ENCODE peak calls at places on chromosomes 11 and 22, in six cellular contexts. D is prostate gland, G is HL-60, Z is HCT116, U is activated B cell treated with CpG ODN at 0.5 μM for 24 hours, X is epithelial cell of esophagus. Q is an unnamed sample.

GRCh38 chr11:7143908-7144307 is 55.1 kb downstream of the RBMXL2 start:
- DNase-seq in D (no peak), G (no peak), Z (peak), U (no peak), X (peak), Q (no peak)

GRCh38 chr11:118870396-118871343 is 13.0 kb upstream of the CXCR5 start:
- DNase-seq in D (peak), G (no peak), Z (no peak), U (peak), X (no peak), Q (no peak)

GRCh38 chr22:20514658-20515406 is 7.4 kb downstream of the MED15 start:
- DNase-seq in D (no peak), G (no peak), Z (no peak), U (no peak), X (peak), Q (no peak)

GRCh38 chr11:58567889-58568512 is 7.7 kb downstream of the LPXN start:
- DNase-seq in D (peak), G (peak), Z (peak), U (peak), X (peak), Q (peak)

GRCh38 chr11:14612624-14613023 is 31.0 kb upstream of the PDE3B start:
- DNase-seq in D (no peak), G (peak), Z (no peak), U (no peak), X (no peak), Q (no peak)

GRCh38 chr11:45651841-45652745 is 13.3 kb downstream of the CHST1 start:
- DNase-seq in D (no peak), G (no peak), Z (no peak), U (no peak), X (no peak), Q (no peak)

GRCh38 chr11:17636721-17637120 is 82.7 kb upstream of the MYOD1 start:
- DNase-seq in D (no peak), G (no peak), Z (no peak), U (no peak), X (no peak), Q (no peak)

GRCh38 chr11:111524056-111524455 is 9.5 kb downstream of the HOATZ start:
- DNase-seq in D (no peak), G (no peak), Z (no peak), U (no peak), X (peak), Q (no peak)

GRCh38 chr22:11628651-11629511 is 3899.1 kb upstream of the OR11H1 start:
- DNase-seq in D (no peak), G (no peak), Z (no peak), U (no peak), X (no peak), Q (no peak)

GRCh38 chr22:35305525-35306070 is 5.9 kb downstream of the TOM1 start:
- DNase-seq in D (no peak), G (no peak), Z (no peak), U (no peak), X (no peak), Q (no peak)

GRCh38 chr11:47229161-47229560 is 14.4 kb downstream of the DDB2 start:
- DNase-seq in D (no peak), G (no peak), Z (no peak), U (no peak), X (no peak), Q (no peak)

GRCh38 chr11:86487670-86488069 is 113.0 kb downstream of the CCDC81 start:
- DNase-seq in D (no peak), G (no peak), Z (no peak), U (no peak), X (no peak), Q (no peak)
- TF ChIP-seq CTCF in D (no peak), G (no peak), Z (no peak), U (no peak), X (no peak), Q (no peak)

DNA sequence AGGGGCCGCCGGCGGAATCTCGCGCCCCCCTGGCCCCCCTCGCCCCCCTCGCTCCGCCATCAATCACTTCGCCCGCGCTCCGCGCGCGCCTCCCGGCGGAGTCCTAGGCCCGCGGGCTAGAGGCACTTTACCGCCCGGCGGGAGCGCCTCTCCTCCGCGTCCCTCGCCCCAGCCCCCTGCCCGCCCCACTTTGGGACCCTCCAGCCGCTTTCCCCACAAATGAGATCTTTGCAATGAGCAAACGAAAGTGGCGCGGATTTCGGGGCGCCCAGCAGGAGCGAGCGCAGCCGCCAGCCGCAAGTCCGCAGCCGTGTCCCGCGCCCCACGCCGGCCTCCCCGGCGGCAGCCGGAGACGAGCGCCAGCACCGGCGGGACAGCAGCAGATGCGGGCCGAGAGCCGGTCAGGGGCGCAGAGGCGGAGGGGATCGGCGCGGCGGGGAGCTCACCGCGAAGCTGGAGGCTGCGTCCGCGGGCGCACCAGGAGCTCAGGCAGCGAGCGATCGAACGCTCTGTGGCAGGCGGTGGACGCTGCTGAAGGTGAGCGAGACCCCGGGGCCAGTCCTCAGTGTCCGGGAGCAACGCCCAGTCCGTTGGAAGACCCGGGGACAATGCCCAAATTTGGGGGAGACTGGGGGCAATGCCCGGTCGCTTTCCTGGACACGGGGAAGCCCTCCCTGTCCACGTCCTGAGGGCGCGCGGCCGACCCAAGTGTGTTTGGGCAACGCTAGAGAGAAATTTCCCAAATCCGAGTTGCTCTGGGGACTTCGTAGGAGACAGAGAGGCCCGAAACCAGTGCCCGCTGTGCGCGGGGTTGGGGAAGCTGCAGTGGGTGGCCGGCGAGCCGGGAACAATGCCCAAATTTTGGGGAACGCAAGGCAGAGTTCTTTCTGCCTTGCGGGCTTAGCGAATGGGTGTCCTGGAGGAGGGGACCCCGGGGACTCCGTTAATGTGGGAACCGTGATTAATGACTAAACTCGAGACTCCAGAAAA is 1.5 kb upstream of the IGF2 start:
- DNase-seq in D (no peak), G (no peak), Z (no peak), U (no peak), X (no peak), Q (no peak)
- TF ChIP-seq CTCF in D (no peak), G (no peak), Z (no peak), U (no peak), X (no peak), Q (no peak)

GRCh38 chr11:69353696-69354544 is 60.0 kb downstream of the MYEOV start:
- DNase-seq in D (no peak), G (no peak), Z (no peak), U (no peak), X (peak), Q (no peak)
- TF ChIP-seq CTCF in D (no peak), G (no peak), Z (no peak), U (no peak), X (no peak), Q (no peak)

DNA sequence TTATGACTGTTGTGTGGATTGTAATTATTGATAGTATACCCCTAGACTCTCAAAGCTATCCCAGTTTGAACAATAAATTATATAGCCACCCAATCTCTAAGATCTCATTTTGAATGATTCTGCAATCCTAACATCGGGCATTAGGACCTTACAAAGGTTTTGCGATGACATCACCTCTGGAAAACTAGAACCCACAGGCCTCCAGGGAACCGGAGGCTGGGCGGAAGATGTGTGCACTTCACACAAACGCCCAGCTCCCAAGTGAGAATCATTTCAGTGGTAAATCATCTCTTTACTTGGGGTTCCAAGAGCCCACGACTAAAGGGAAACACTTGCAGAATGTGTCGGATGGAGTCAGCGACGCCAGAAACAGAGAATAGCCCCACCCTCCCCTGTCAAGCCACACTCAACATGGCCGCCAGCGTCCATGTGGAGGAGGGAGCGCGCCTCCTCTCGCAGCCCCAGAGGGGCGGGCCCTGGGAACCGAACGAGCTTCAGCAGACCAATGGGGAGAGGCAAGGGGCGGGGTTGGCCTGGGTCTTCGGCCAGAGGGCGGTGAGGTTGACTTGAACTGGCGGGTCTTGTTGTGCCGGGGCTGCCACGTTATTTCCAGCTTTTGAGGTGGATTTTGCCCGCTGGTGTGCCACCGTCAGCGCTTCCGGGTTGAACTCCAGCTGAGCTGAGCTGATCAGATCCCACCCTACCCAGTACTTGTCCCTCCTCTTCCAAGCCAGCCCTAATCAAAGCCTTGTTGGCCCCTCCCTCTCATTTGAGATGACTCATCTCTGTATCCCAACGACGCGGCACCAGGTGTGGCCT is 8.4 kb upstream of the MRPL48 start:
- DNase-seq in D (peak), G (peak), Z (peak), U (peak), X (peak), Q (peak)
- TF ChIP-seq CTCF in D (peak), G (no peak), Z (no peak), U (no peak), X (no peak), Q (no peak)

GRCh38 chr11:66834943-66835342 is 8.3 kb upstream of the RCE1 start:
- DNase-seq in D (no peak), G (no peak), Z (no peak), U (no peak), X (no peak), Q (no peak)

GRCh38 chr11:66835762-66836405 is 7.4 kb upstream of the RCE1 start:
- DNase-seq in D (no peak), G (no peak), Z (no peak), U (no peak), X (no peak), Q (no peak)

DNA sequence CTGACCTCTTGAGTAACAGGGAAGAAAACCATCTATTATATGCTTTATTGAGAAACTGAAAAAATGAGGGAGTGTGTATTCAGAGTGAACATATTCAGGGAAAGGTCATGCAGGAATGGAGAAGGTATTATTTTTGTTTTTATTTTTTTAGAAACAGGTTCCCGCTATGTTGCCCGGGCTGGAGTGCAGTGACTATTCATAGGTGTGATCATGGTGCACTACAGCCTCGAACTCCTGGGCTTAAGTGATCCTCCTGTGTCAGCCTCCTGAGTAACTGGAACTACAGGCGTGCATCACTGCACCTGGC is 8.7 kb upstream of the RCE1 start:
- DNase-seq in D (no peak), G (no peak), Z (no peak), U (no peak), X (no peak), Q (no peak)
- TF ChIP-seq CTCF in D (no peak), G (no peak), Z (no peak), U (no peak), X (no peak), Q (peak)

DNA sequence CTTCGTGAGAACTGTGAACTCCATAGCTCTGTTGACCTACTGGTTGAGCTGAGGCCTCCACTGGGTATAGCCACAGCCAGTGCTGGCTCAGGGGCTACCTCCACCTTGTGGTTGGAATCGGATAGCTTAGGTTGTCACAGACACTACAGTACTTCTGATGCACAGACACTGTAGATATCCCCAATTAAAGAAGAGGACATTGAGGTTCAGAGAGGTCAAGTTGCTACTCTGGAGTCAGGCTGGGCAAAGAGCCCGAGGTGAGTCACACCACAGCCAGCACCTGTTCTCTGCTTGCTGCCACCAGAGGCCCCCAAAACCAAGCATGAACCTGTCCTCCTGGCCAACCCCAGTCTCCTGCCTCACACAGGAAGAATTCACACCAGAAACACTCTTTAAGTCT is 5.4 kb downstream of the UFD1 start:
- DNase-seq in D (no peak), G (no peak), Z (no peak), U (no peak), X (no peak), Q (no peak)
- TF ChIP-seq CTCF in D (no peak), G (no peak), Z (no peak), U (no peak), X (no peak), Q (no peak)

GRCh38 chr11:8532475-8532874 is 61.6 kb downstream of the STK33 start:
- DNase-seq in D (no peak), G (no peak), Z (no peak), U (no peak), X (no peak), Q (no peak)

GRCh38 chr11:8531312-8531711 is 62.7 kb downstream of the STK33 start:
- DNase-seq in D (no peak), G (no peak), Z (no peak), U (no peak), X (no peak), Q (no peak)

GRCh38 chr11:8531982-8532381 is 62.0 kb downstream of the STK33 start:
- DNase-seq in D (no peak), G (no peak), Z (no peak), U (no peak), X (no peak), Q (no peak)

GRCh38 chr11:8527939-8528338 is 66.1 kb downstream of the STK33 start:
- DNase-seq in D (no peak), G (no peak), Z (no peak), U (no peak), X (peak), Q (no peak)

GRCh38 chr11:8533332-8533731 is 60.7 kb downstream of the STK33 start:
- DNase-seq in D (no peak), G (no peak), Z (no peak), U (no peak), X (peak), Q (no peak)
- TF ChIP-seq CTCF in D (no peak), G (no peak), Z (no peak), U (no peak), X (peak), Q (no peak)

Q was measured in CD4-positive, alpha-beta T cell.